ENCODE peak calls at places on chromosomes 16 and 17, in six cellular contexts. One of them, this sample, is unnamed. For H3K4me1 and H3K9me3, the result is how much of the 10 kb centered on the place peaks cover.

GRCh38 chr16:25798065-25798464 is 106.3 kb downstream of the HS3ST4 start:
- DNase-seq in SK-N-SH: no peak
- DNase-seq in left ventricle myocardium inferior: no peak
- DNase-seq in sigmoid colon: no peak
- DNase-seq in heart right ventricle: no peak
- DNase-seq in heart left ventricle: no peak
- DNase-seq in this sample: no peak

GRCh38 chr17:82531431-82531881 is 11.9 kb downstream of the FOXK2 start:
- DNase-seq in SK-N-SH: no peak
- DNase-seq in left ventricle myocardium inferior: no peak
- DNase-seq in sigmoid colon: no peak
- DNase-seq in heart right ventricle: no peak
- DNase-seq in heart left ventricle: no peak
- DNase-seq in this sample: no peak

GRCh38 chr16:62240722-62241121 is 204.5 kb upstream of the CDH8 start:
- DNase-seq in SK-N-SH: no peak
- DNase-seq in left ventricle myocardium inferior: no peak
- DNase-seq in sigmoid colon: no peak
- DNase-seq in heart right ventricle: no peak
- DNase-seq in heart left ventricle: no peak
- DNase-seq in this sample: no peak

GRCh38 chr17:2174471-2175293 is 119.8 kb downstream of the HIC1 start:
- DNase-seq in SK-N-SH: peak
- DNase-seq in left ventricle myocardium inferior: peak
- DNase-seq in sigmoid colon: peak
- DNase-seq in heart right ventricle: peak
- DNase-seq in heart left ventricle: peak
- DNase-seq in this sample: peak

GRCh38 chr16:58042001-58042885 is 16.7 kb downstream of the MMP15 start:
- DNase-seq in SK-N-SH: peak
- DNase-seq in left ventricle myocardium inferior: no peak
- DNase-seq in sigmoid colon: no peak
- DNase-seq in heart right ventricle: no peak
- DNase-seq in heart left ventricle: no peak
- DNase-seq in this sample: no peak

GRCh38 chr17:60167095-60167741 is 17.4 kb downstream of the CA4 start:
- DNase-seq in SK-N-SH: no peak
- DNase-seq in left ventricle myocardium inferior: no peak
- DNase-seq in sigmoid colon: no peak
- DNase-seq in heart right ventricle: no peak
- DNase-seq in heart left ventricle: no peak
- DNase-seq in this sample: no peak

GRCh38 chr17:36720131-36720530 is 118.7 kb downstream of the MRM1 start:
- DNase-seq in SK-N-SH: peak
- DNase-seq in left ventricle myocardium inferior: no peak
- DNase-seq in sigmoid colon: no peak
- DNase-seq in heart right ventricle: no peak
- DNase-seq in heart left ventricle: no peak
- DNase-seq in this sample: no peak

GRCh38 chr17:83073389-83074063 is 5.9 kb upstream of the METRNL start:
- DNase-seq in SK-N-SH: no peak
- DNase-seq in left ventricle myocardium inferior: peak
- DNase-seq in sigmoid colon: no peak
- DNase-seq in heart right ventricle: no peak
- DNase-seq in heart left ventricle: peak
- DNase-seq in this sample: no peak

GRCh38 chr16:19771796-19772195 is 53.7 kb downstream of the IQCK start:
- DNase-seq in SK-N-SH: no peak
- DNase-seq in left ventricle myocardium inferior: no peak
- DNase-seq in sigmoid colon: no peak
- DNase-seq in heart right ventricle: no peak
- DNase-seq in heart left ventricle: no peak
- DNase-seq in this sample: no peak

GRCh38 chr17:20926532-20926931 is 116.3 kb downstream of the USP22 start:
- DNase-seq in SK-N-SH: no peak
- DNase-seq in left ventricle myocardium inferior: no peak
- DNase-seq in sigmoid colon: no peak
- DNase-seq in heart right ventricle: no peak
- DNase-seq in heart left ventricle: no peak
- DNase-seq in this sample: no peak

GRCh38 chr16:8963010-8963824 is 489 bp downstream of the USP7 start:
- DNase-seq in SK-N-SH: peak
- DNase-seq in left ventricle myocardium inferior: no peak
- DNase-seq in sigmoid colon: no peak
- DNase-seq in heart right ventricle: no peak
- DNase-seq in heart left ventricle: no peak
- DNase-seq in this sample: no peak
- H3K4me1 ChIP-seq in SK-N-SH: under half
- H3K4me1 ChIP-seq in left ventricle myocardium inferior: half or more
- H3K4me1 ChIP-seq in sigmoid colon: under half
- H3K4me1 ChIP-seq in heart right ventricle: under half
- H3K4me1 ChIP-seq in heart left ventricle: under half
- H3K4me1 ChIP-seq in this sample: under half

DNA sequence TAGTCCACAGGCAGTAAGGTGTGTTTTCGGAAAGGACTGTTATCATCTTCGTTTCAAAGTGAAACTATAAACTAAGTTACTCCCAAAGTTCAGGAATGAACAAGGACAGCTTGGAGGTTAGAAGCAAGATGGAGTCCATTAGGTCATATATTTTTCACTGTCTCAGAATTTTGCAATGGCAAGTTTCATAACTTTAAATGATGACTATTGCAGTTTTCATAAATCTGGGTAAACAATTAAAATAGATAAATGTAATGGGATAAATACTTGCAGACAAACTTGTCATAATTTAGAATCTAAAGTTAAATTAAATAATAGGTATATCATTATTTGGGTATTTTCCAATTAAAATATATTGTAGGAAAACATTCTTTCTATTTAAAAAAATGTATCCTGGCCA is 14.7 kb upstream of the TRIM25 start:
- DNase-seq in SK-N-SH: no peak
- DNase-seq in left ventricle myocardium inferior: no peak
- DNase-seq in sigmoid colon: no peak
- DNase-seq in heart right ventricle: no peak
- DNase-seq in heart left ventricle: no peak
- DNase-seq in this sample: no peak
- H3K9me3 ChIP-seq in SK-N-SH: under half
- H3K9me3 ChIP-seq in left ventricle myocardium inferior: under half
- H3K9me3 ChIP-seq in sigmoid colon: under half
- H3K9me3 ChIP-seq in heart right ventricle: under half
- H3K9me3 ChIP-seq in heart left ventricle: under half
- H3K9me3 ChIP-seq in this sample: under half

GRCh38 chr16:69565611-69566436 is at the start of gene NFAT5:
- DNase-seq in SK-N-SH: peak
- DNase-seq in left ventricle myocardium inferior: peak
- DNase-seq in sigmoid colon: peak
- DNase-seq in heart right ventricle: peak
- DNase-seq in heart left ventricle: peak
- DNase-seq in this sample: peak
- TF ChIP-seq CTCF in SK-N-SH: no peak
- TF ChIP-seq CTCF in left ventricle myocardium inferior: no peak
- TF ChIP-seq CTCF in sigmoid colon: no peak
- TF ChIP-seq CTCF in heart right ventricle: peak
- TF ChIP-seq CTCF in heart left ventricle: no peak
- TF ChIP-seq CTCF in this sample: no peak

GRCh38 chr16:31131416-31131815 is 4.1 kb downstream of the PRSS8 start:
- DNase-seq in SK-N-SH: no peak
- DNase-seq in left ventricle myocardium inferior: no peak
- DNase-seq in sigmoid colon: no peak
- DNase-seq in heart right ventricle: no peak
- DNase-seq in heart left ventricle: no peak
- DNase-seq in this sample: no peak
- H3K4me1 ChIP-seq in SK-N-SH: under half
- H3K4me1 ChIP-seq in left ventricle myocardium inferior: under half
- H3K4me1 ChIP-seq in sigmoid colon: under half
- H3K4me1 ChIP-seq in heart right ventricle: under half
- H3K4me1 ChIP-seq in heart left ventricle: under half
- H3K4me1 ChIP-seq in this sample: under half

DNA sequence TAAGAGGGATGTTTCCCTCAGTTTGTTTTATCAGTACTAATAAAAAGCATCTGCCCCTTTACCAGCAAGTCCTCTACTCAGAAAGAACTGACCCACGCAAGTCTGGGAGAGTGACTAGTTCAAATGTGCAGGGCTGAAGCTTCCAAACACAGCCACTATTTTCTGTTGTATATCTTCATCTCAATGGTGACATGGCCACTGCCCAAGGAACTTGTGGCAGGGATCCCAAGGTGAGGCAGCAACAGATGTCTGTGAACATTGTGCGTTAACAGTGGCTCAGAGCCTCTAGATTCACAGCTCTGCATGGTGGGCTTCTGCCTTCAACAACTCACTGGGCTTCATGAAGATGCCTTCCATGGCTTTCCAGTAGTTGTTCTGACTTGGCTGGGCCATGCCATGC is 3.7 kb upstream of the BLTP2 start:
- DNase-seq in SK-N-SH: no peak
- DNase-seq in left ventricle myocardium inferior: peak
- DNase-seq in sigmoid colon: no peak
- DNase-seq in heart right ventricle: peak
- DNase-seq in heart left ventricle: peak
- DNase-seq in this sample: no peak
- H3K9me3 ChIP-seq in SK-N-SH: under half
- H3K9me3 ChIP-seq in left ventricle myocardium inferior: under half
- H3K9me3 ChIP-seq in sigmoid colon: under half
- H3K9me3 ChIP-seq in heart right ventricle: under half
- H3K9me3 ChIP-seq in heart left ventricle: under half
- H3K9me3 ChIP-seq in this sample: under half

GRCh38 chr17:45160505-45161287 is 979 bp upstream of the HEXIM2 start:
- DNase-seq in SK-N-SH: peak
- DNase-seq in left ventricle myocardium inferior: peak
- DNase-seq in sigmoid colon: peak
- DNase-seq in heart right ventricle: peak
- DNase-seq in heart left ventricle: peak
- DNase-seq in this sample: peak
- TF ChIP-seq CTCF in SK-N-SH: peak
- TF ChIP-seq CTCF in left ventricle myocardium inferior: peak
- TF ChIP-seq CTCF in sigmoid colon: no peak
- TF ChIP-seq CTCF in heart right ventricle: peak
- TF ChIP-seq CTCF in heart left ventricle: no peak
- TF ChIP-seq CTCF in this sample: peak

DNA sequence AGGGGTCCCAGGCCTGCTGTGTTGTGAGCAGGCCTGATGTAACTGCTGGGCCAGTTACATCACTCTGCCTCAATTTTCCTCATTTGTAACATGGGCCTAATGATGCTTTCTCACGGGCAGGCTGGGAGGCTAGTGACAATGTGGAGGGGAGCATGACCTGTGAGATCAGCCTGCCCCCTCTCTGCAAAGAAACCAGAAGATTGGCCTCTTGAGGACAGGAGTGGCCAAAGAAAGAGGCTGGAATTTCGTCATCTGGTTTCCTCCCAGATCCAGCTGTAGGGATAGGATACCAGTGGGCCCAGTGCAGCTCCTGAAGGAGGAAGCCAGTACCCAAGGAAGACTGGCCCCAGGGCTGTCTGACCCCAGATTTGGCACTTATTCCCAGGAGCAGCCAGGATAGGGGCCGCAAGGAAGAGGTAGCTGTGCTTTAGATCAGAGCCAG is 615 bp upstream of the SREBF1 start:
- DNase-seq in SK-N-SH: no peak
- DNase-seq in left ventricle myocardium inferior: no peak
- DNase-seq in sigmoid colon: peak
- DNase-seq in heart right ventricle: peak
- DNase-seq in heart left ventricle: peak
- DNase-seq in this sample: peak
- H3K4me1 ChIP-seq in SK-N-SH: under half
- H3K4me1 ChIP-seq in left ventricle myocardium inferior: half or more
- H3K4me1 ChIP-seq in sigmoid colon: half or more
- H3K4me1 ChIP-seq in heart right ventricle: under half
- H3K4me1 ChIP-seq in heart left ventricle: half or more
- H3K4me1 ChIP-seq in this sample: half or more

GRCh38 chr17:70520447-70520846 is 351.1 kb downstream of the KCNJ2 start:
- DNase-seq in SK-N-SH: no peak
- DNase-seq in left ventricle myocardium inferior: no peak
- DNase-seq in sigmoid colon: no peak
- DNase-seq in heart right ventricle: no peak
- DNase-seq in heart left ventricle: no peak
- DNase-seq in this sample: no peak
- H3K9me3 ChIP-seq in SK-N-SH: under half
- H3K9me3 ChIP-seq in left ventricle myocardium inferior: under half
- H3K9me3 ChIP-seq in sigmoid colon: under half
- H3K9me3 ChIP-seq in heart right ventricle: under half
- H3K9me3 ChIP-seq in heart left ventricle: under half
- H3K9me3 ChIP-seq in this sample: under half

GRCh38 chr16:85986931-85987749 is 88.2 kb downstream of the IRF8 start:
- DNase-seq in SK-N-SH: peak
- DNase-seq in left ventricle myocardium inferior: no peak
- DNase-seq in sigmoid colon: peak
- DNase-seq in heart right ventricle: no peak
- DNase-seq in heart left ventricle: no peak
- DNase-seq in this sample: no peak
- TF ChIP-seq CTCF in SK-N-SH: peak
- TF ChIP-seq CTCF in left ventricle myocardium inferior: peak
- TF ChIP-seq CTCF in sigmoid colon: peak
- TF ChIP-seq CTCF in heart right ventricle: peak
- TF ChIP-seq CTCF in heart left ventricle: peak
- TF ChIP-seq CTCF in this sample: no peak

This sample was measured in gastrocnemius medialis.